ENCODE peak calls at places on chromosomes 4 and X, in six cellular contexts. M, R, W, X, V and Z are unnamed samples.

GRCh38 chr4:149896428-149896827 is 80.8 kb upstream of the IQCM start:
- DNase-seq in M (no peak), R (no peak), W (no peak), X (peak; percentile 80), V (peak; percentile 55), Z (no peak)

GRCh38 chr4:134202136-134202535 is 547 bp upstream of the PABPC4L start:
- DNase-seq in M (no peak), R (no peak), W (no peak), X (no peak), V (no peak), Z (no peak)

GRCh38 chrX:17738737-17739535 is 1.6 kb downstream of the SCML1 start:
- DNase-seq in M (no peak), R (no peak), W (no peak), X (peak; percentile 9), V (no peak), Z (no peak)

GRCh38 chr4:113049421-113050355 is at the start of gene ANK2:
- DNase-seq in M (peak; percentile 85), R (no peak), W (no peak), X (peak; percentile 61), V (no peak), Z (no peak)

GRCh38 chr4:48017108-48017527 is 546 bp downstream of the NIPAL1 start:
- DNase-seq in M (peak; percentile 21), R (peak; percentile 55), W (no peak), X (peak; percentile 89), V (peak; percentile 86), Z (peak; percentile 71)

GRCh38 chr4:72525938-72526337 is 43.1 kb downstream of the ADAMTS3 start:
- DNase-seq in M (no peak), R (peak; percentile 56), W (peak; percentile 13), X (peak; percentile 50), V (no peak), Z (no peak)

GRCh38 chr4:55396305-55397023 is 707 bp downstream of the TMEM165 start:
- DNase-seq in M (peak; percentile 39), R (peak; percentile 70), W (no peak), X (peak; percentile 73), V (peak; percentile 59), Z (no peak)

GRCh38 chr4:20249333-20249732 is 2.4 kb upstream of the SLIT2 start:
- DNase-seq in M (no peak), R (no peak), W (no peak), X (peak; percentile 76), V (peak; percentile 63), Z (no peak)

GRCh38 chr4:1235381-1236102 is 13.4 kb downstream of the CTBP1 start:
- DNase-seq in M (no peak), R (peak; percentile 41), W (no peak), X (no peak), V (no peak), Z (no peak)

GRCh38 chrX:56788229-56788628 is 59.2 kb downstream of the NBDY start:
- DNase-seq in M (no peak), R (no peak), W (no peak), X (no peak), V (no peak), Z (no peak)

GRCh38 chr4:83989835-83990234 is 453.9 kb downstream of the GPAT3 start:
- DNase-seq in M (no peak), R (no peak), W (no peak), X (no peak), V (no peak), Z (no peak)

GRCh38 chr4:102518703-102519131 is 17.6 kb downstream of the NFKB1 start:
- DNase-seq in M (no peak), R (no peak), W (no peak), X (no peak), V (no peak), Z (no peak)

GRCh38 chrX:9947395-9947794 is 19.8 kb upstream of the CLDN34 start:
- DNase-seq in M (no peak), R (no peak), W (no peak), X (no peak), V (no peak), Z (no peak)

GRCh38 chrX:153474718-153475117 is 4.3 kb upstream of the HAUS7 start:
- DNase-seq in M (no peak), R (peak; percentile 82), W (no peak), X (peak; percentile 83), V (peak; percentile 36), Z (no peak)

GRCh38 chr4:1409079-1409805 is 3.0 kb upstream of the NKX1-1 start:
- DNase-seq in M (no peak), R (no peak), W (no peak), X (no peak), V (no peak), Z (no peak)

GRCh38 chr4:177367336-177367735 is 57.7 kb downstream of the NEIL3 start:
- DNase-seq in M (no peak), R (no peak), W (no peak), X (peak; percentile 41), V (peak; percentile 26), Z (no peak)

GRCh38 chr4:185657191-185657590 is 121.9 kb upstream of the PDLIM3 start:
- DNase-seq in M (peak; percentile 11), R (no peak), W (no peak), X (no peak), V (no peak), Z (no peak)

GRCh38 chrX:100447563-100448397 is 37.7 kb upstream of the PCDH19 start:
- DNase-seq in M (peak; percentile 18), R (peak; percentile 57), W (peak; percentile 17), X (peak; percentile 36), V (peak; percentile 56), Z (no peak)

GRCh38 chrX:104566921-104567501 is 1.0 kb downstream of the IL1RAPL2 start:
- DNase-seq in M (no peak), R (peak; percentile 44), W (no peak), X (no peak), V (peak; percentile 12), Z (no peak)

DNA sequence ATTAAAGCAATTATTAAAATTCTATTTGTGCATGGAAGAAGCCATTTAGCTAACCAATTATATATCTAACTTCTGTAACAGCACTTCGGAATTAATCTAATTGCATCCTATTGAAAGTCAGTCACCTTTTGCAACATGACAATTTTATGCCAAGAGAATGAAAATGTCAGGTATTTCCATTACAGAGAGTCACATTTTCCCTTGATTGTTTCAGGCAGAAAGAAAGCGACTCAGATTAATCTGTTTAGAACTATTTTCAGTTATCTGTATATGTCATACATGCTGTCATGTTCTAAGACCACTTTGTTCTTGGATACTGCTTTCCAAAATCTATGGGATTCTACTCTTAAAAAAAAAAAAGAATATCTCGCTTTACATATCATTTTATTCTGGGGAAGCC is 31.5 kb downstream of the GALNT7 start:
- DNase-seq in M (no peak), R (no peak), W (no peak), X (no peak), V (no peak), Z (no peak)
- H3K27ac ChIP-seq in M (no peak overlapping the region), R (no peak overlapping the region), W (no peak overlapping the region), X (no peak overlapping the region), V (no peak overlapping the region), Z (no peak overlapping the region)

DNA sequence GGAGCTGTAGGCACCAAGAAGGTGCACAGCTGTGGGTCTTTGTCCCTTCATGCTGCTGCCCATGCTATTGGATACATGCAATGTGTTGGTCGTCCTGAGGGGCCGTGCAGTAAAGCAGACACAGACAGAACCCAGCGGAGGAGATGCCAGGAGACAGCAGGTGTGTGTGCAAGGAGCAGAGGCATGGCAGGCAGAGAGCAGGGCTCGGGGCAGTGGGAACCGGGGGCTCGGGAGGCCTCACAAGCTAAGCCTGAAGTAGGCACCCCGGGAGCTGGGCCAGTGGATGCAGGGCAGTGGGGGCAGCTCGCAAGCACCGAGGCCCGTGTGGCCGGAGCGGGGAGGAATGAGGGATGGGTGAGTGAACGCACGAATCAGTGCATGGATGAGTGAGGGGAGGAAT is 13.2 kb downstream of the HTRA3 start:
- DNase-seq in M (no peak), R (peak; percentile 45), W (no peak), X (no peak), V (no peak), Z (no peak)
- H3K27ac ChIP-seq in M (no peak overlapping the region), R (no peak overlapping the region), W (no peak overlapping the region), X (no peak overlapping the region), V (no peak overlapping the region), Z (no peak overlapping the region)

DNA sequence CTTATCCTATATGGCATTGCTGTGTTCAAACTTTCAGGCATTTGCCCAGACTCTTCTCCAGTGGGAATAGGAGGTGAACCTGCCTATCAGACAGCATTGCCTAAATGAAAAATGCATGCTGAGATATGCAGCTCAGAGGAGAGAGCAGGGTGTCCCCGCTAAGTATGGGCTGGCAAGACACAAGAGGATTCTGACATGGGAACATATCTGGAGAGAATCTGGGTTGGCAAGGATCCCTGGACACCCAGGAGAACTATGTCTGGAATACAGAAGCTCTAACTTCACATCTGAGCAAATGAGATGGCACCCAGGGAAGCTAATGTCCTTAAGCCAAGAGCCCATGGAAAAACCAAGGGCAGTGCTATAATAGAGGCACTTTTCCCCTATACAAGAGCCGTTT is 18.4 kb downstream of the PPARGC1A start:
- DNase-seq in M (no peak), R (no peak), W (no peak), X (no peak), V (no peak), Z (no peak)
- H3K27ac ChIP-seq in M (no peak overlapping the region), R (peak overlapping the region; percentile 95), W (no peak overlapping the region), X (no peak overlapping the region), V (no peak overlapping the region), Z (no peak overlapping the region)

GRCh38 chr4:213971-214370 is 89.7 kb downstream of the ZNF718 start:
- DNase-seq in M (no peak), R (no peak), W (no peak), X (no peak), V (no peak), Z (no peak)

GRCh38 chr4:211033-211511 is 86.8 kb downstream of the ZNF718 start:
- DNase-seq in M (no peak), R (no peak), W (no peak), X (no peak), V (no peak), Z (no peak)

GRCh38 chr4:217891-218290 is 87.4 kb downstream of the ZNF732 start:
- DNase-seq in M (no peak), R (no peak), W (no peak), X (no peak), V (no peak), Z (no peak)

DNA sequence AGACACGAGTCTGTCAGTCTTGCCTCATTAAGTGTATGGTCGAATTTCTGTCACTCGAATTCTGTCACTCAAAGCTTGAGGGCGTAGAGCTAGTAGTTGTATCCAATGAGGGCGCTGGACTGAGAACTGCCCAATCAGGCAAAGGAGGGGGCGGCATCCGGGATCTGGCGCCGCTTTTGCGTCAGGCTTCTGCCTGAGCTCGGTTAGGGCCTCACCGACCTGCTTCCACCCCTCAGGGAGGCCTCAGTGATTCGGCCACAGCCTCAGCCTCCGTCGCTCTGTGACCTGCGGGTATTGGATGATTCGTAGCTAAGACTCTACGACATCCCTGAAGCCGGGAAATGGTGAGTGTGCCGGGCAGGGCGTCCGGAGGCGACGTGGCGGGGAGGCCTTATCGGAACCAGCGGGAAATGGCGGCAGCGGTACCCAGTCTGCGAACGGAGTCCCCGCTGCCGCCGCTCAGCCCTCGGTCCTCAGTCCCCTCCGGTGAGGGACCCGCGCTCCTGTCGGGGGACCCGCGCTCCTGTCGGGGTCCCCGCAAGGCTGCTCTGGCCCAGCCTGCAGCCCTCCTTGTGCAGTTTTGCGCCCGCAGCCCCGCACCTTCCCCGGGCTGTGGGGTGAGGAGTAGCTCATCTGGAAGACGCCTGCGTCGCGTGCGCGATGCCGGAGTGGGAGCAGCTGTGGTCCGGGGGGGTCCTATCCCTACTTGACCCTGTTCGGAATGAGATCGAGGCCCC is 88.3 kb downstream of the ZNF718 start:
- DNase-seq in M (peak; percentile 75), R (peak; percentile 74), W (no peak), X (peak; percentile 90), V (no peak), Z (no peak)
- H3K27ac ChIP-seq in M (peak overlapping the region; percentile 74), R (peak overlapping the region; percentile 55), W (no peak overlapping the region), X (peak overlapping the region; percentile 87), V (no peak overlapping the region), Z (no peak overlapping the region)